ENCODE peak calls at places on chromosomes 6 and 20, in ten cellular contexts. B, P, W, A, U, D, G, C, X and S are unnamed samples.

GRCh38 chr6:135451617-135452190 is 45.8 kb downstream of the AHI1 start:
- DNase-seq in B (no peak), P (no peak), W (no peak), A (peak), U (no peak), D (no peak), G (no peak), C (no peak), X (no peak), S (peak)

GRCh38 chr6:166507380-166507779 is 79.1 kb downstream of the RAMACL start:
- DNase-seq in B (no peak), P (no peak), W (no peak), A (no peak), U (no peak), D (no peak), G (no peak), C (no peak), X (no peak), S (no peak)

GRCh38 chr6:25945175-25945574 is 14.7 kb upstream of the SLC17A2 start:
- DNase-seq in B (no peak), P (no peak), W (peak), A (no peak), U (no peak), D (no peak), G (no peak), C (no peak), X (no peak), S (no peak)

GRCh38 chr6:155121699-155122098 is 126.6 kb downstream of the TIAM2 start:
- DNase-seq in B (no peak), P (no peak), W (no peak), A (no peak), U (no peak), D (no peak), G (no peak), C (no peak), X (no peak), S (no peak)

GRCh38 chr20:9686866-9687265 is 152.0 kb downstream of the PAK5 start:
- DNase-seq in B (no peak), P (no peak), W (no peak), A (no peak), U (no peak), D (no peak), G (no peak), C (no peak), X (no peak), S (no peak)

GRCh38 chr20:59788196-59788735 is 145.2 kb downstream of the SYCP2 start:
- DNase-seq in B (no peak), P (no peak), W (no peak), A (no peak), U (no peak), D (no peak), G (no peak), C (peak), X (no peak), S (no peak)

GRCh38 chr6:162478191-162478642 is 249.3 kb downstream of the PRKN start:
- DNase-seq in B (no peak), P (no peak), W (no peak), A (no peak), U (no peak), D (no peak), G (no peak), C (no peak), X (no peak), S (no peak)

GRCh38 chr6:47483516-47483852 is 5.9 kb downstream of the CD2AP start:
- DNase-seq in B (no peak), P (no peak), W (no peak), A (no peak), U (no peak), D (no peak), G (no peak), C (no peak), X (no peak), S (no peak)

GRCh38 chr6:68778356-68779020 is 143.4 kb downstream of the ADGRB3 start:
- DNase-seq in B (no peak), P (peak), W (peak), A (peak), U (no peak), D (no peak), G (no peak), C (no peak), X (no peak), S (peak)

GRCh38 chr20:2521369-2522305 is 12.9 kb upstream of the ZNF343 start:
- DNase-seq in B (no peak), P (peak), W (no peak), A (peak), U (no peak), D (no peak), G (no peak), C (no peak), X (no peak), S (peak)

GRCh38 chr20:18057106-18057993 is at the start of gene OVOL2:
- DNase-seq in B (no peak), P (peak), W (peak), A (no peak), U (peak), D (no peak), G (no peak), C (no peak), X (no peak), S (peak)

GRCh38 chr6:18640134-18640533 is 253.0 kb downstream of the RNF144B start:
- DNase-seq in B (no peak), P (no peak), W (no peak), A (peak), U (no peak), D (no peak), G (no peak), C (no peak), X (no peak), S (no peak)

GRCh38 chr6:18634912-18635311 is 247.8 kb downstream of the RNF144B start:
- DNase-seq in B (no peak), P (no peak), W (no peak), A (no peak), U (no peak), D (no peak), G (no peak), C (no peak), X (no peak), S (no peak)

DNA sequence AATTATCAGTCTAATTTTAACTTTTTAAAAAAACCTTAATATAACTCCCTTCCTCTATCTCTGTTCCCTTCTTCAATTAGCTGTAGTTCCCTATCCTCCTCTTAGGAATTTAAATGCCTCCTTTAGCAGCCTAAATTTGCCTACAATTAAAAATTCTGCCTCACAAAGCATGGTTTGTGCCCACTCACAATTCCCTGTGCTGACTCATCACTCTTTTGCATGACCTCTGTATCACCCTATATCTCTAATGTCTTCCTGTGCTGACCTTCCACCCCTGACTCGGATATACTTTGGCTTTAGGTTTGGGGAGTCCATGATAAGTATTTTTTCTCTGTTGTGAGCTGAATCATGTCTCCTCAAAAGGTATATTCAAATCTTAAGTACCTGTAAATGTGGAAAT is 253.6 kb downstream of the RNF144B start:
- DNase-seq in B (no peak), P (no peak), W (no peak), A (no peak), U (no peak), D (no peak), G (no peak), C (no peak), X (no peak), S (no peak)
- TF ChIP-seq CTCF in B (no peak), P (no peak), W (no peak), A (no peak), U (no peak), D (no peak), G (no peak), C (no peak), X (no peak), S (no peak)

DNA sequence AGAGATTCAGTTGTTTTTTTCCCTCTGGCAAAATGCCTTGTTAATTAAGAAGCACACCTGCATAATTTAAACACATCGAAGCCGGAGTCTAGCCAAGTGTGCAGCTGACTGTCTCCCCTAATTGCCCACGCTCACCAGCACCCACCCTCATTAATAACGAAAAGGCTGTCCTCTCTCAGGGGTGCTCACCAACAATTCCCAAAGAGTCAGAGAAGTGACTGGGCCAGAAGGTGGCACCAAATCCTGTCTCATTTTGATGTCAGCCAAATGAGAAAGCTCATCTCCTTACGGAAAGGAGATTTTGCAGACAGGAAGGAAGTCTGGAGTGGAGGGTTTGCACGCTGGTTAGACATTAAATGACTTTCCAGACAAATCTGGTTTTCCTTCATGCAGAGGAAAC is 60.7 kb upstream of the MC3R start:
- DNase-seq in B (no peak), P (no peak), W (no peak), A (peak), U (no peak), D (no peak), G (no peak), C (no peak), X (no peak), S (peak)
- TF ChIP-seq CTCF in B (no peak), P (no peak), W (no peak), A (peak), U (peak), D (peak), G (peak), C (peak), X (no peak), S (peak)

GRCh38 chr20:7470912-7471311 is 469.3 kb downstream of the HAO1 start:
- DNase-seq in B (no peak), P (no peak), W (no peak), A (no peak), U (no peak), D (no peak), G (no peak), C (no peak), X (no peak), S (no peak)
- TF ChIP-seq CTCF in B (no peak), P (no peak), W (no peak), A (no peak), U (no peak), D (no peak), G (no peak), C (no peak), X (no peak), S (no peak)

GRCh38 chr20:23165307-23165750 is 79.2 kb upstream of the CD93 start:
- DNase-seq in B (no peak), P (no peak), W (no peak), A (no peak), U (no peak), D (no peak), G (no peak), C (no peak), X (no peak), S (no peak)
- TF ChIP-seq CTCF in B (no peak), P (no peak), W (peak), A (no peak), U (peak), D (no peak), G (no peak), C (no peak), X (no peak), S (no peak)

DNA sequence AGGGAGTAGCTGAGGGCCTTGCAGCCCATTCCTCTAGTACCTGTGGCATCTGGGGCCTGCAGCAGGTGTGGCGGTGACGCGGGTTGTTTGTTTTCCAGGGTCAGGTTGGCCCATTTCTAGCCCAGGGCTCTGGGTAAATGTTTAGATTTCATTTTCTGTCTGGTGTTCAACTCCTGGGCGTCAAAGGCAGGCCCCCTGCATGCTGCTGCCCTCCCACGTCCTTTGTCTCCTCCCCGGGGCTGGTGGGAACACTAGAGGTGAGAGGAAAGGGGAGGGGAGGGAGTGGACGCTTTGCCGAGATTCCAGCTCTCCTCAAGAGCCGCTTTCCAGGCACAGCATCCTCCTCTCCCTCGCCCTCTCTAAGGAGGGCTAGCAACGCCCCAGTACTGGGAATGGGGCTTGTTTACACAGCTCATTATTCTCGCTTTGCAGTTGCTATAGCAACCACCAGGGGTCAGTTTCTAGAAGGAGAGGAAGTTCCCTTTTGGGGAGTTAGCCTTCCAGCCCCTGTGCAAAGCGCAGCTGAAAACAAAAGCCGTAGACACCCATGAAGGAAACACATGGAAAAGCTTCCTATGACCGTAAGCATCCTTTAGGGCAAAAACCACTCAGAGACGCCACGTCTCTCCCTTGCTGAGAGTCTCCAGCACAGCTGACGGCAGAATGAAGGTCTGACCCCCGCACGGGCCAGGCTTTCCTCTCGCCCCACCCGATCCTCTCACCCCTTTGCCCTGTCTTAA is 170.6 kb downstream of the LY86 start:
- DNase-seq in B (peak), P (peak), W (peak), A (peak), U (no peak), D (no peak), G (no peak), C (peak), X (peak), S (peak)
- TF ChIP-seq CTCF in B (peak), P (peak), W (peak), A (peak), U (peak), D (peak), G (peak), C (peak), X (peak), S (peak)